ENCODE peak calls at places on chromosomes 13 and 19, in five cellular contexts. X is prostate gland, J is suprapubic skin, R is body of pancreas, A is adrenal gland. K is an unnamed sample.

GRCh38 chr13:80473695-80474094 is 132.8 kb upstream of the SPRY2 start:
- DNase-seq in R (peak), J (no peak), X (no peak), A (no peak), K (no peak)

GRCh38 chr19:14004619-14005380 is 1.3 kb downstream of the RFX1 start:
- DNase-seq in J (no peak), R (peak), A (peak), X (peak), K (peak)

GRCh38 chr19:8074501-8074900 is 21.9 kb downstream of the CCL25 start:
- DNase-seq in A (no peak), X (no peak), J (no peak), R (no peak), K (no peak)

GRCh38 chr13:66489586-66489985 is 740.5 kb downstream of the PCDH9 start:
- DNase-seq in R (no peak), X (no peak), A (no peak), J (no peak), K (no peak)

GRCh38 chr19:16328824-16329482 is 4.3 kb downstream of the KLF2 start:
- DNase-seq in R (no peak), J (peak), X (no peak), A (no peak), K (no peak)

GRCh38 chr13:34942732-34943674 is 933 bp downstream of the NBEA start:
- DNase-seq in R (peak), J (peak), X (peak), A (peak), K (peak)

GRCh38 chr19:10611907-10612306 is 13.4 kb upstream of the SLC44A2 start:
- DNase-seq in R (no peak), J (no peak), A (no peak), X (no peak), K (no peak)

GRCh38 chr13:46012404-46012803 is 40.1 kb downstream of the ZC3H13 start:
- DNase-seq in J (no peak), R (no peak), X (no peak), A (no peak), K (no peak)

GRCh38 chr19:45159971-45160324 is 834 bp downstream of the NKPD1 start:
- DNase-seq in X (no peak), A (no peak), J (no peak), R (no peak), K (no peak)

GRCh38 chr13:27641711-27642502 is 20.2 kb downstream of the POLR1D start:
- DNase-seq in A (no peak), J (no peak), X (no peak), R (no peak), K (no peak)

GRCh38 chr13:40235160-40235796 is 431.2 kb downstream of the FOXO1 start:
- DNase-seq in X (no peak), A (no peak), R (no peak), J (no peak), K (no peak)

GRCh38 chr13:79273045-79273444 is 133.0 kb downstream of the RBM26 start:
- DNase-seq in X (no peak), A (no peak), J (no peak), R (no peak), K (no peak)

GRCh38 chr19:19463348-19464117 is 51.8 kb downstream of the TSSK6 start:
- DNase-seq in R (peak), J (peak), X (no peak), A (peak), K (no peak)

GRCh38 chr19:412356-413355 is 3.7 kb upstream of the C2CD4C start:
- DNase-seq in R (no peak), A (no peak), J (peak), X (no peak), K (no peak)

GRCh38 chr19:2270572-2271515 is 11.1 kb downstream of the PEAK3 start:
- DNase-seq in A (peak), R (peak), J (peak), X (peak), K (peak)
- TF ChIP-seq POLR2A in A (peak), R (peak), J (no peak), X (peak), K (no peak)

GRCh38 chr13:33678906-33679657 is 138.9 kb upstream of the RFC3 start:
- DNase-seq in J (no peak), X (no peak), R (peak), A (peak), K (peak)
- H3K4me3 ChIP-seq in J (no peak), X (no peak), R (no peak), A (no peak), K (no peak)

GRCh38 chr19:12333162-12334159 is at the start of gene ZNF563:
- DNase-seq in R (peak), J (peak), A (peak), X (peak), K (peak)
- TF ChIP-seq POLR2A in R (peak), J (no peak), A (peak), X (peak), K (no peak)

GRCh38 chr13:113585828-113586355 is 1.3 kb downstream of the TFDP1 start:
- DNase-seq in X (no peak), R (peak), J (peak), A (no peak), K (peak)
- H3K4me3 ChIP-seq in X (no peak), R (no peak), J (peak), A (no peak), K (no peak)

GRCh38 chr19:2229103-2230028 is 6.8 kb downstream of the PLEKHJ1 start:
- DNase-seq in A (no peak), J (no peak), X (no peak), R (no peak), K (no peak)
- TF ChIP-seq POLR2A in A (no peak), J (no peak), X (no peak), R (no peak), K (no peak)

GRCh38 chr13:44903596-44903995 is 85.7 kb downstream of the NUFIP1 start:
- DNase-seq in J (peak), X (no peak), R (peak), A (peak), K (peak)
- H3K4me3 ChIP-seq in J (no peak), X (no peak), R (no peak), A (no peak), K (no peak)

GRCh38 chr13:97142452-97142851 is 79.7 kb upstream of the MBNL2 start:
- DNase-seq in A (peak), R (peak), X (no peak), J (no peak), K (no peak)

GRCh38 chr13:97145057-97145456 is 77.1 kb upstream of the MBNL2 start:
- DNase-seq in A (no peak), R (no peak), J (no peak), X (no peak), K (no peak)

GRCh38 chr13:97140611-97141010 is 81.5 kb upstream of the MBNL2 start:
- DNase-seq in R (no peak), A (no peak), J (no peak), X (no peak), K (no peak)

GRCh38 chr13:97139704-97140103 is 82.4 kb upstream of the MBNL2 start:
- DNase-seq in A (no peak), X (no peak), J (no peak), R (no peak), K (no peak)

DNA sequence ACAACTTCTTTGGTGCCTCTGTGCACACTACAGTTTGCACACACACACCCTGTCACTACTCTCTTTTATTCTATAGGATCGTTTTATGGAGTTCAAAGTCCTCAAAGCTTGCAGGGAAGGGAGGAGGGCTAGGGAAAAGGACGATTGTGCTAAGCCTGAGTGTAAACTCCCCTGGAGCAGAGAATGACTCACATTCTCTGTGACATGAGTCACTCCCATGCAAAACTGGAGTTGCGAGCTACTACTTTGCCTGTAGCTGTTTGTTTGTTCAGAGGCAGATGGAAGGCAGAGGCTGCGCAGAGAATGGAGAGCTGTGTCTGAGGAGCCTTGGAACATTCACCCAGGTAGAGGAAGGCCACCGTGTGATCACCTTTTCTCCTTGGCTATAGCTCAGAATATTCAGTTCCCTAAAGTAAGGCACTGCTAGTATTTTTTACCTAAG is 80.5 kb upstream of the MBNL2 start:
- DNase-seq in J (peak), X (peak), R (peak), A (peak), K (no peak)
- TF ChIP-seq POLR2A in J (no peak), X (no peak), R (peak), A (peak), K (no peak)

GRCh38 chr19:47625650-47626049 is 16.7 kb downstream of the BICRA start:
- DNase-seq in X (no peak), J (no peak), R (no peak), A (no peak), K (no peak)

GRCh38 chr19:47626238-47626637 is 17.3 kb downstream of the BICRA start:
- DNase-seq in R (no peak), A (no peak), X (no peak), J (no peak), K (no peak)

GRCh38 chr19:47619763-47620162 is 10.8 kb downstream of the BICRA start:
- DNase-seq in J (no peak), A (no peak), R (no peak), X (no peak), K (no peak)

GRCh38 chr19:47623921-47624391 is 15.0 kb downstream of the BICRA start:
- DNase-seq in J (no peak), A (no peak), R (no peak), X (no peak), K (no peak)

GRCh38 chr19:47623151-47623920 is 14.4 kb downstream of the BICRA start:
- DNase-seq in A (no peak), R (no peak), X (no peak), J (no peak), K (no peak)
- H3K4me3 ChIP-seq in A (no peak), R (no peak), X (no peak), J (no peak), K (no peak)

GRCh38 chr13:29550589-29550988 is 44.9 kb downstream of the SLC7A1 start:
- DNase-seq in A (no peak), X (no peak), R (no peak), J (no peak), K (no peak)

GRCh38 chr13:29551214-29551613 is 44.3 kb downstream of the SLC7A1 start:
- DNase-seq in R (no peak), J (no peak), X (no peak), A (no peak), K (no peak)

GRCh38 chr13:29546662-29547061 is 48.8 kb downstream of the SLC7A1 start:
- DNase-seq in R (no peak), X (no peak), A (no peak), J (no peak), K (no peak)

GRCh38 chr13:29547135-29547534 is 48.4 kb downstream of the SLC7A1 start:
- DNase-seq in R (no peak), J (no peak), A (no peak), X (no peak), K (no peak)

GRCh38 chr13:29548722-29549446 is 46.6 kb downstream of the SLC7A1 start:
- DNase-seq in A (no peak), X (no peak), J (no peak), R (peak), K (no peak)
- TF ChIP-seq POLR2A in A (no peak), X (no peak), J (no peak), R (peak), K (no peak)

K was measured in lower leg skin.